ENCODE peak calls at places on chromosomes 11 and 22, in four cellular contexts. One of them, this sample, is unnamed.

GRCh38 chr11:110450246-110450645 is 20.5 kb downstream of the FDX1 start:
- DNase-seq in GM23248: no peak
- DNase-seq in neuronal stem cell: no peak
- DNase-seq in astrocyte: no peak
- DNase-seq in this sample: no peak

GRCh38 chr22:35205956-35206355 is 51.3 kb upstream of the HMGXB4 start:
- DNase-seq in astrocyte: peak; percentile 44
- DNase-seq in GM23248: peak; percentile 41
- DNase-seq in neuronal stem cell: no peak
- DNase-seq in this sample: peak; percentile 59

GRCh38 chr11:70761094-70761905 is 363.0 kb downstream of the CTTN start:
- DNase-seq in neuronal stem cell: no peak
- DNase-seq in GM23248: no peak
- DNase-seq in astrocyte: no peak
- DNase-seq in this sample: no peak

GRCh38 chr11:96075532-96075959 is 151.6 kb upstream of the MTMR2 start:
- DNase-seq in astrocyte: peak; percentile 73
- DNase-seq in neuronal stem cell: no peak
- DNase-seq in GM23248: peak; percentile 54
- DNase-seq in this sample: peak; percentile 50

GRCh38 chr11:12941671-12942070 is 67.4 kb upstream of the RASSF10 start:
- DNase-seq in neuronal stem cell: no peak
- DNase-seq in GM23248: no peak
- DNase-seq in astrocyte: peak; percentile 83
- DNase-seq in this sample: no peak

GRCh38 chr22:21108379-21109115 is 62.8 kb downstream of the LRRC74B start:
- DNase-seq in GM23248: peak; percentile 29
- DNase-seq in astrocyte: no peak
- DNase-seq in neuronal stem cell: no peak
- DNase-seq in this sample: no peak

GRCh38 chr22:38732251-38732815 is 23.5 kb downstream of the SUN2 start:
- DNase-seq in neuronal stem cell: no peak
- DNase-seq in astrocyte: no peak
- DNase-seq in GM23248: no peak
- DNase-seq in this sample: no peak

GRCh38 chr11:102438311-102439062 is 14.1 kb downstream of the TMEM123 start:
- DNase-seq in neuronal stem cell: no peak
- DNase-seq in astrocyte: no peak
- DNase-seq in GM23248: peak; percentile 39
- DNase-seq in this sample: no peak

GRCh38 chr22:40118979-40119378 is 58.7 kb upstream of the TNRC6B start:
- DNase-seq in GM23248: no peak
- DNase-seq in astrocyte: no peak
- DNase-seq in neuronal stem cell: no peak
- DNase-seq in this sample: no peak

GRCh38 chr11:33723238-33723881 is 12.9 kb downstream of the CD59 start:
- DNase-seq in astrocyte: peak; percentile 92
- DNase-seq in neuronal stem cell: no peak
- DNase-seq in GM23248: peak; percentile 92
- DNase-seq in this sample: peak; percentile 89

GRCh38 chr11:827146-827860 is 416 bp upstream of the CRACR2B start:
- DNase-seq in astrocyte: no peak
- DNase-seq in neuronal stem cell: no peak
- DNase-seq in GM23248: no peak
- DNase-seq in this sample: no peak

GRCh38 chr11:8832571-8833260 is 78.3 kb upstream of the AKIP1 start:
- DNase-seq in astrocyte: peak; percentile 88
- DNase-seq in neuronal stem cell: no peak
- DNase-seq in GM23248: peak; percentile 85
- DNase-seq in this sample: peak; percentile 90

GRCh38 chr22:44309137-44309536 is 3.6 kb downstream of the SHISAL1 start:
- DNase-seq in GM23248: peak; percentile 99
- DNase-seq in astrocyte: peak; percentile 95
- DNase-seq in neuronal stem cell: no peak
- DNase-seq in this sample: peak; percentile 97

GRCh38 chr22:34414467-34415440 is 494.5 kb upstream of the LARGE1 start:
- DNase-seq in GM23248: peak; percentile 3
- DNase-seq in astrocyte: peak; percentile 6
- DNase-seq in neuronal stem cell: peak; percentile 87
- DNase-seq in this sample: peak; percentile 73

GRCh38 chr11:469684-470667 is 19.9 kb downstream of the PTDSS2 start:
- DNase-seq in GM23248: peak; percentile 93
- DNase-seq in astrocyte: peak; percentile 35
- DNase-seq in neuronal stem cell: no peak
- DNase-seq in this sample: no peak

GRCh38 chr11:112128483-112129121 is 35.3 kb downstream of the IL18 start:
- DNase-seq in GM23248: peak; percentile 92
- DNase-seq in astrocyte: peak; percentile 74
- DNase-seq in neuronal stem cell: no peak
- DNase-seq in this sample: peak; percentile 88

GRCh38 chr11:134231958-134232674 is 7.6 kb downstream of the VPS26B start:
- DNase-seq in GM23248: no peak
- DNase-seq in astrocyte: no peak
- DNase-seq in neuronal stem cell: no peak
- DNase-seq in this sample: no peak

GRCh38 chr11:123740787-123741158 is 687 bp downstream of the ZNF202 start:
- DNase-seq in neuronal stem cell: no peak
- DNase-seq in GM23248: peak; percentile 43
- DNase-seq in astrocyte: no peak
- DNase-seq in this sample: peak; percentile 8

GRCh38 chr11:57434640-57435546 is 8.0 kb upstream of the SLC43A3 start:
- DNase-seq in astrocyte: peak; percentile 90
- DNase-seq in GM23248: peak; percentile 95
- DNase-seq in neuronal stem cell: no peak
- DNase-seq in this sample: peak; percentile 90

GRCh38 chr22:19482297-19482696 is 2.6 kb downstream of the CDC45 start:
- DNase-seq in GM23248: no peak
- DNase-seq in astrocyte: no peak
- DNase-seq in neuronal stem cell: no peak
- DNase-seq in this sample: no peak

GRCh38 chr11:128156486-128156885 is 430.9 kb downstream of the ETS1 start:
- DNase-seq in GM23248: no peak
- DNase-seq in neuronal stem cell: no peak
- DNase-seq in astrocyte: peak; percentile 44
- DNase-seq in this sample: no peak

GRCh38 chr11:119791701-119792151 is 62.7 kb upstream of the NECTIN1 start:
- DNase-seq in astrocyte: peak; percentile 73
- DNase-seq in neuronal stem cell: peak; percentile 6
- DNase-seq in GM23248: peak; percentile 93
- DNase-seq in this sample: no peak

GRCh38 chr11:70420496-70420895 is 22.2 kb downstream of the CTTN start:
- DNase-seq in astrocyte: no peak
- DNase-seq in GM23248: no peak
- DNase-seq in neuronal stem cell: no peak
- DNase-seq in this sample: no peak

GRCh38 chr22:43222281-43222680 is 35.3 kb upstream of the TTLL12 start:
- DNase-seq in GM23248: no peak
- DNase-seq in astrocyte: no peak
- DNase-seq in neuronal stem cell: no peak
- DNase-seq in this sample: no peak

GRCh38 chr11:71349627-71350026 is 97.2 kb upstream of the SHANK2 start:
- DNase-seq in astrocyte: no peak
- DNase-seq in neuronal stem cell: no peak
- DNase-seq in GM23248: no peak
- DNase-seq in this sample: no peak

GRCh38 chr11:115606223-115607220 is 102.3 kb upstream of the CADM1 start:
- DNase-seq in astrocyte: peak; percentile 81
- DNase-seq in GM23248: no peak
- DNase-seq in neuronal stem cell: no peak
- DNase-seq in this sample: no peak

GRCh38 chr11:10892250-10892649 is 34.4 kb upstream of the ZBED5 start:
- DNase-seq in neuronal stem cell: no peak
- DNase-seq in astrocyte: no peak
- DNase-seq in GM23248: no peak
- DNase-seq in this sample: no peak

GRCh38 chr11:63917685-63918523 is 940 bp upstream of the RCOR2 start:
- DNase-seq in astrocyte: no peak
- DNase-seq in GM23248: peak; percentile 55
- DNase-seq in neuronal stem cell: peak; percentile 82
- DNase-seq in this sample: no peak

GRCh38 chr11:120117991-120118390 is 19.9 kb downstream of the TRIM29 start:
- DNase-seq in neuronal stem cell: no peak
- DNase-seq in GM23248: no peak
- DNase-seq in astrocyte: no peak
- DNase-seq in this sample: no peak

GRCh38 chr22:50186789-50187523 is 1.2 kb downstream of the TRABD start:
- DNase-seq in astrocyte: no peak
- DNase-seq in neuronal stem cell: no peak
- DNase-seq in GM23248: peak; percentile 70
- DNase-seq in this sample: peak; percentile 17

GRCh38 chr11:46672381-46672839 is 28.0 kb downstream of the ARHGAP1 start:
- DNase-seq in GM23248: no peak
- DNase-seq in neuronal stem cell: no peak
- DNase-seq in astrocyte: no peak
- DNase-seq in this sample: no peak

GRCh38 chr22:38774496-38775166 is 18.8 kb upstream of the SUN2 start:
- DNase-seq in neuronal stem cell: no peak
- DNase-seq in GM23248: no peak
- DNase-seq in astrocyte: no peak
- DNase-seq in this sample: peak; percentile 46

GRCh38 chr11:102577723-102578122 is 47.2 kb upstream of the MMP7 start:
- DNase-seq in GM23248: no peak
- DNase-seq in neuronal stem cell: no peak
- DNase-seq in astrocyte: no peak
- DNase-seq in this sample: no peak

GRCh38 chr11:94781822-94782221 is 13.7 kb downstream of the AMOTL1 start:
- DNase-seq in GM23248: peak; percentile 83
- DNase-seq in astrocyte: peak; percentile 78
- DNase-seq in neuronal stem cell: no peak
- DNase-seq in this sample: peak; percentile 53
- H3K4me2 ChIP-seq in GM23248: peak overlapping the region; percentile 48
- H3K4me2 ChIP-seq in astrocyte: peak overlapping the region; percentile 51
- H3K4me2 ChIP-seq in neuronal stem cell: no peak overlapping the region
- H3K4me2 ChIP-seq in this sample: no peak overlapping the region

GRCh38 chr22:46587492-46588278 is 32.5 kb upstream of the GRAMD4 start:
- DNase-seq in GM23248: no peak
- DNase-seq in neuronal stem cell: no peak
- DNase-seq in astrocyte: no peak
- DNase-seq in this sample: no peak
- H3K4me3 ChIP-seq in GM23248: no peak overlapping the region
- H3K4me3 ChIP-seq in neuronal stem cell: no peak overlapping the region
- H3K4me3 ChIP-seq in astrocyte: no peak overlapping the region
- H3K4me3 ChIP-seq in this sample: no peak overlapping the region

GRCh38 chr11:107699371-107700348 is 12.2 kb downstream of the SLN start:
- DNase-seq in GM23248: no peak
- DNase-seq in neuronal stem cell: no peak
- DNase-seq in astrocyte: peak; percentile 48
- DNase-seq in this sample: no peak

GRCh38 chr11:107691003-107691402 is 20.9 kb downstream of the SLN start:
- DNase-seq in astrocyte: peak; percentile 79
- DNase-seq in GM23248: peak; percentile 60
- DNase-seq in neuronal stem cell: no peak
- DNase-seq in this sample: peak; percentile 8

GRCh38 chr11:107697291-107697690 is 14.6 kb downstream of the SLN start:
- DNase-seq in GM23248: no peak
- DNase-seq in neuronal stem cell: no peak
- DNase-seq in astrocyte: no peak
- DNase-seq in this sample: no peak

GRCh38 chr11:107695446-107695845 is 16.4 kb downstream of the SLN start:
- DNase-seq in astrocyte: no peak
- DNase-seq in GM23248: peak; percentile 71
- DNase-seq in neuronal stem cell: no peak
- DNase-seq in this sample: no peak

DNA sequence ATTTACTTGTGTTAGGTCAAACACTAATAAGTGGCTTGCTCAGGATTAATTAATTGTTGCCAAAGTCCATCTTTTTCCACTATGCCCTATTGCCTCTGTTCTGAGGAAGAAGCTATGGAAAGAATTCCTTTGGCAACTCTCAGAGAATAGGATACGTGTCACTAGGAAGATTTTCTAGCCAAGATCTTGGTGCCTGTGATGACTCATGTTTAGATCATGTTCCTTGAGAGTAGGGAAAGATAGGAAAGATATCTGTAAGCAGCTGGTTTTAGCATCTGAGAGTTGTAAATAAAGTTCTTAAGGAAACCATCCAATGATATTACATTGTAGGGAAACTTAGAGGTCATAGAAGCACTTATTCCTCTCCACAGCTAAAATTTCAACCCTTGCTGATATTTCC is 15.7 kb downstream of the SLN start:
- DNase-seq in GM23248: peak; percentile 95
- DNase-seq in neuronal stem cell: no peak
- DNase-seq in astrocyte: peak; percentile 97
- DNase-seq in this sample: peak; percentile 79
- H3K4me2 ChIP-seq in GM23248: peak overlapping the region; percentile 27
- H3K4me2 ChIP-seq in neuronal stem cell: no peak overlapping the region
- H3K4me2 ChIP-seq in astrocyte: peak overlapping the region; percentile 39
- H3K4me2 ChIP-seq in this sample: no peak overlapping the region

GRCh38 chr11:118606157-118606843 is 1.1 kb upstream of the PHLDB1 start:
- DNase-seq in astrocyte: no peak
- DNase-seq in GM23248: no peak
- DNase-seq in neuronal stem cell: no peak
- DNase-seq in this sample: no peak
- H3K4me3 ChIP-seq in astrocyte: no peak overlapping the region
- H3K4me3 ChIP-seq in GM23248: no peak overlapping the region
- H3K4me3 ChIP-seq in neuronal stem cell: no peak overlapping the region
- H3K4me3 ChIP-seq in this sample: no peak overlapping the region

GRCh38 chr22:30250039-30250565 is 3.5 kb upstream of the LIF start:
- DNase-seq in GM23248: no peak
- DNase-seq in astrocyte: no peak
- DNase-seq in neuronal stem cell: no peak
- DNase-seq in this sample: peak; percentile 16

GRCh38 chr22:30247974-30248373 is 1.4 kb upstream of the LIF start:
- DNase-seq in neuronal stem cell: no peak
- DNase-seq in GM23248: no peak
- DNase-seq in astrocyte: no peak
- DNase-seq in this sample: peak; percentile 22

GRCh38 chr22:30250713-30251267 is 4.2 kb upstream of the LIF start:
- DNase-seq in GM23248: peak; percentile 89
- DNase-seq in astrocyte: peak; percentile 80
- DNase-seq in neuronal stem cell: no peak
- DNase-seq in this sample: peak; percentile 90

GRCh38 chr22:30248484-30248883 is 1.9 kb upstream of the LIF start:
- DNase-seq in GM23248: no peak
- DNase-seq in neuronal stem cell: no peak
- DNase-seq in astrocyte: no peak
- DNase-seq in this sample: no peak

GRCh38 chr22:30249049-30250038 is 2.8 kb upstream of the LIF start:
- DNase-seq in neuronal stem cell: no peak
- DNase-seq in astrocyte: no peak
- DNase-seq in GM23248: peak; percentile 35
- DNase-seq in this sample: peak; percentile 22
- H3K4me2 ChIP-seq in neuronal stem cell: no peak overlapping the region
- H3K4me2 ChIP-seq in astrocyte: peak overlapping the region; percentile 3
- H3K4me2 ChIP-seq in GM23248: no peak overlapping the region
- H3K4me2 ChIP-seq in this sample: no peak overlapping the region

GRCh38 chr11:66857927-66858185 is 992 bp downstream of the LRFN4 start:
- DNase-seq in neuronal stem cell: no peak
- DNase-seq in GM23248: no peak
- DNase-seq in astrocyte: no peak
- DNase-seq in this sample: no peak
- H3K4me3 ChIP-seq in neuronal stem cell: peak overlapping the region; percentile 98
- H3K4me3 ChIP-seq in GM23248: peak overlapping the region; percentile 85
- H3K4me3 ChIP-seq in astrocyte: no peak overlapping the region
- H3K4me3 ChIP-seq in this sample: peak overlapping the region; percentile 62